ENCODE peak calls at places on chromosomes 16 and 17, in nine cellular contexts. One of them, this sample, is unnamed.
A peak's percentile ranks its signal among the peaks of the same experiment; 100 is the strongest.

GRCh38 chr17:66171692-66172091 is 20.2 kb downstream of the CEP112 start:
- DNase-seq in H9: no peak
- DNase-seq in astrocyte of the spinal cord: no peak
- DNase-seq in AG10803: no peak
- DNase-seq in MCF 10A: no peak
- DNase-seq in epithelial cell of proximal tubule: no peak
- DNase-seq in transverse colon: no peak
- DNase-seq in ovary: no peak
- DNase-seq in right lobe of liver: no peak
- DNase-seq in this sample: no peak

GRCh38 chr17:47945080-47945479 is 3.7 kb downstream of the PNPO start:
- DNase-seq in H9: no peak
- DNase-seq in right lobe of liver: no peak
- DNase-seq in transverse colon: no peak
- DNase-seq in MCF 10A: no peak
- DNase-seq in ovary: no peak
- DNase-seq in astrocyte of the spinal cord: no peak
- DNase-seq in epithelial cell of proximal tubule: no peak
- DNase-seq in AG10803: peak; percentile 25
- DNase-seq in this sample: no peak

GRCh38 chr17:41131979-41132378 is 8.0 kb upstream of the KRTAP4-12 start:
- DNase-seq in AG10803: no peak
- DNase-seq in astrocyte of the spinal cord: no peak
- DNase-seq in ovary: no peak
- DNase-seq in transverse colon: no peak
- DNase-seq in H9: no peak
- DNase-seq in right lobe of liver: no peak
- DNase-seq in MCF 10A: peak; percentile 6
- DNase-seq in epithelial cell of proximal tubule: no peak
- DNase-seq in this sample: no peak

GRCh38 chr17:52892334-52892733 is 733.8 kb upstream of the CA10 start:
- DNase-seq in epithelial cell of proximal tubule: no peak
- DNase-seq in ovary: no peak
- DNase-seq in right lobe of liver: no peak
- DNase-seq in astrocyte of the spinal cord: no peak
- DNase-seq in MCF 10A: no peak
- DNase-seq in transverse colon: no peak
- DNase-seq in AG10803: no peak
- DNase-seq in H9: no peak
- DNase-seq in this sample: no peak

GRCh38 chr17:10292057-10292931 is 80.5 kb downstream of the MYH13 start:
- DNase-seq in epithelial cell of proximal tubule: no peak
- DNase-seq in astrocyte of the spinal cord: peak; percentile 0
- DNase-seq in MCF 10A: peak; percentile 15
- DNase-seq in right lobe of liver: no peak
- DNase-seq in ovary: peak; percentile 26
- DNase-seq in transverse colon: peak; percentile 11
- DNase-seq in H9: no peak
- DNase-seq in AG10803: peak; percentile 91
- DNase-seq in this sample: no peak

GRCh38 chr16:31085371-31085770 is 3.4 kb downstream of the PRSS53 start:
- DNase-seq in epithelial cell of proximal tubule: no peak
- DNase-seq in H9: peak; percentile 13
- DNase-seq in right lobe of liver: no peak
- DNase-seq in AG10803: no peak
- DNase-seq in MCF 10A: no peak
- DNase-seq in transverse colon: no peak
- DNase-seq in ovary: no peak
- DNase-seq in astrocyte of the spinal cord: no peak
- DNase-seq in this sample: no peak

GRCh38 chr17:76476736-76477135 is 9.3 kb downstream of the AANAT start:
- DNase-seq in MCF 10A: no peak
- DNase-seq in AG10803: no peak
- DNase-seq in H9: no peak
- DNase-seq in right lobe of liver: no peak
- DNase-seq in transverse colon: no peak
- DNase-seq in ovary: no peak
- DNase-seq in astrocyte of the spinal cord: no peak
- DNase-seq in epithelial cell of proximal tubule: no peak
- DNase-seq in this sample: no peak

GRCh38 chr17:39018267-39019134 is 51.3 kb upstream of the FBXO47 start:
- DNase-seq in epithelial cell of proximal tubule: no peak
- DNase-seq in ovary: no peak
- DNase-seq in astrocyte of the spinal cord: no peak
- DNase-seq in right lobe of liver: no peak
- DNase-seq in MCF 10A: no peak
- DNase-seq in transverse colon: no peak
- DNase-seq in AG10803: no peak
- DNase-seq in H9: no peak
- DNase-seq in this sample: no peak

GRCh38 chr16:2498531-2499253 is 15.1 kb upstream of the ATP6V0C start:
- DNase-seq in ovary: no peak
- DNase-seq in astrocyte of the spinal cord: no peak
- DNase-seq in transverse colon: no peak
- DNase-seq in H9: no peak
- DNase-seq in AG10803: no peak
- DNase-seq in MCF 10A: no peak
- DNase-seq in right lobe of liver: peak; percentile 64
- DNase-seq in epithelial cell of proximal tubule: no peak
- DNase-seq in this sample: no peak

GRCh38 chr17:74917430-74917829 is 5.6 kb downstream of the USH1G start:
- DNase-seq in MCF 10A: no peak
- DNase-seq in H9: no peak
- DNase-seq in transverse colon: no peak
- DNase-seq in epithelial cell of proximal tubule: no peak
- DNase-seq in AG10803: no peak
- DNase-seq in astrocyte of the spinal cord: no peak
- DNase-seq in ovary: no peak
- DNase-seq in right lobe of liver: no peak
- DNase-seq in this sample: no peak

DNA sequence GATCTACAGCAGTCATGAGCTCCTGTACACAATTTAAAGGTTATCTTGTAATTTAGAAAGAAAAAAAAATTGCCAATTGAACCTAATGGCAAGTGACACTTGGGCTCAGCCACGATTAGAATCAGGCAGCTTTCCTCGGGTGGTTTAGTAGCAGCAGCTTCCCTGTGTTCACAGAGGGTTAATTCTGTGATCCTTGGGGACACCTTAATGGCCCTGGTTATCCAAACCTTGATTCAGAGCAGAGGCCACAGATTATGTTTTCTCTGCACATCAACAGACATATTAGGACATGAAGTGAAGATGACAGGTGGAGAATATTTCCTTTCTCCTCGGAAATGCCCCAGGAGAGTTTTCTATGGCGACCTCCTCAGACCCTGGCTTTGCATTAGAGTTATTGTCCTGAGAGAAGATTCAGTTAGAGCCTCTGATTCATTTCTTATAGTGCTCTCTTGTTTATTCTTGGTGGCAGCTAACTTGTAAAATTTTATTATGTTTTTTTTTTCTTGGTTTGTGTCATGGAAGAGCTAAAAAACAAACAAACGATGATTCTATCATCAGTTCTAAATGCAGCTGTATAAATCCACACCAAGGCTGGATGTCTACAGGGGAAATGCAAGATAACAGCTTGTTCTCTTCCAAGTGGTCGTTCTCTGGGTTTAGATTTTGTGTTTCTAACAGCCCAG is 351.2 kb upstream of the DYNLRB2 start:
- DNase-seq in H9: no peak
- DNase-seq in epithelial cell of proximal tubule: no peak
- DNase-seq in AG10803: no peak
- DNase-seq in right lobe of liver: no peak
- DNase-seq in MCF 10A: no peak
- DNase-seq in astrocyte of the spinal cord: no peak
- DNase-seq in transverse colon: no peak
- DNase-seq in ovary: no peak
- DNase-seq in this sample: no peak
- TF ChIP-seq CTCF in H9: no peak
- TF ChIP-seq CTCF in epithelial cell of proximal tubule: no peak
- TF ChIP-seq CTCF in AG10803: no peak
- TF ChIP-seq CTCF in right lobe of liver: no peak
- TF ChIP-seq CTCF in MCF 10A: no peak
- TF ChIP-seq CTCF in astrocyte of the spinal cord: no peak
- TF ChIP-seq CTCF in transverse colon: no peak
- TF ChIP-seq CTCF in ovary: no peak
- TF ChIP-seq CTCF in this sample: no peak

DNA sequence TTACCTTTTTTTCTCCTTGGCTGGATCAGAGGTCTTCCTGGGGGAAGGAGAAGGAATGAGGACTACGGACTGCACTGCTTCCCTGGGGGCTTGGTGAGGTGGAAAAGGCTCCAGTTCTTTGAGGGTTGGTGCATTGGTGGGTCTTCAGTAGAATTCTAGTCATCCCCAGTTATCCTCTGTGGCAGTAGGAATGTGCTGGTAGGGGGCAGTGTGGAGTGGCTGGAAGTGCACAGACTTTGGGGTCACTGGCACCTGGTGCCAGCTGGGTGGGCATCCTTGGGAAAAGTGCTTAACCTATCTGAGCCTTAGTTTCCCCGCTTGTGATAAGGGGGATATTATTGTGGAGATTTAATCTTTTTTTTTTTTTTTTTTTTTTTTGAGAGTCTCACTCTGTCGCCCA is 6.3 kb downstream of the TAC4 start:
- DNase-seq in astrocyte of the spinal cord: no peak
- DNase-seq in AG10803: no peak
- DNase-seq in epithelial cell of proximal tubule: no peak
- DNase-seq in H9: no peak
- DNase-seq in right lobe of liver: no peak
- DNase-seq in transverse colon: no peak
- DNase-seq in ovary: no peak
- DNase-seq in MCF 10A: no peak
- DNase-seq in this sample: no peak
- TF ChIP-seq CTCF in astrocyte of the spinal cord: peak; percentile 6
- TF ChIP-seq CTCF in AG10803: no peak
- TF ChIP-seq CTCF in epithelial cell of proximal tubule: peak; percentile 47
- TF ChIP-seq CTCF in H9: peak; percentile 53
- TF ChIP-seq CTCF in right lobe of liver: no peak
- TF ChIP-seq CTCF in transverse colon: no peak
- TF ChIP-seq CTCF in ovary: no peak
- TF ChIP-seq CTCF in MCF 10A: no peak
- TF ChIP-seq CTCF in this sample: peak; percentile 21

GRCh38 chr17:45440161-45440859 is 7.6 kb upstream of the ARHGAP27 start:
- DNase-seq in AG10803: no peak
- DNase-seq in ovary: no peak
- DNase-seq in astrocyte of the spinal cord: peak; percentile 6
- DNase-seq in H9: peak; percentile 45
- DNase-seq in MCF 10A: peak; percentile 77
- DNase-seq in right lobe of liver: no peak
- DNase-seq in epithelial cell of proximal tubule: no peak
- DNase-seq in transverse colon: no peak
- DNase-seq in this sample: no peak

GRCh38 chr17:45437461-45438283 is 5.0 kb upstream of the ARHGAP27 start:
- DNase-seq in right lobe of liver: peak; percentile 48
- DNase-seq in astrocyte of the spinal cord: no peak
- DNase-seq in ovary: no peak
- DNase-seq in transverse colon: no peak
- DNase-seq in AG10803: no peak
- DNase-seq in epithelial cell of proximal tubule: no peak
- DNase-seq in MCF 10A: no peak
- DNase-seq in H9: peak; percentile 71
- DNase-seq in this sample: peak; percentile 64

GRCh38 chr17:45441536-45442310 is 9.1 kb upstream of the ARHGAP27 start:
- DNase-seq in MCF 10A: no peak
- DNase-seq in H9: no peak
- DNase-seq in astrocyte of the spinal cord: no peak
- DNase-seq in epithelial cell of proximal tubule: no peak
- DNase-seq in right lobe of liver: no peak
- DNase-seq in transverse colon: no peak
- DNase-seq in ovary: peak; percentile 7
- DNase-seq in AG10803: no peak
- DNase-seq in this sample: no peak

GRCh38 chr17:45436625-45437460 is 4.2 kb upstream of the ARHGAP27 start:
- DNase-seq in right lobe of liver: peak; percentile 50
- DNase-seq in AG10803: no peak
- DNase-seq in MCF 10A: no peak
- DNase-seq in ovary: no peak
- DNase-seq in astrocyte of the spinal cord: no peak
- DNase-seq in H9: peak; percentile 27
- DNase-seq in epithelial cell of proximal tubule: no peak
- DNase-seq in transverse colon: no peak
- DNase-seq in this sample: peak; percentile 60

DNA sequence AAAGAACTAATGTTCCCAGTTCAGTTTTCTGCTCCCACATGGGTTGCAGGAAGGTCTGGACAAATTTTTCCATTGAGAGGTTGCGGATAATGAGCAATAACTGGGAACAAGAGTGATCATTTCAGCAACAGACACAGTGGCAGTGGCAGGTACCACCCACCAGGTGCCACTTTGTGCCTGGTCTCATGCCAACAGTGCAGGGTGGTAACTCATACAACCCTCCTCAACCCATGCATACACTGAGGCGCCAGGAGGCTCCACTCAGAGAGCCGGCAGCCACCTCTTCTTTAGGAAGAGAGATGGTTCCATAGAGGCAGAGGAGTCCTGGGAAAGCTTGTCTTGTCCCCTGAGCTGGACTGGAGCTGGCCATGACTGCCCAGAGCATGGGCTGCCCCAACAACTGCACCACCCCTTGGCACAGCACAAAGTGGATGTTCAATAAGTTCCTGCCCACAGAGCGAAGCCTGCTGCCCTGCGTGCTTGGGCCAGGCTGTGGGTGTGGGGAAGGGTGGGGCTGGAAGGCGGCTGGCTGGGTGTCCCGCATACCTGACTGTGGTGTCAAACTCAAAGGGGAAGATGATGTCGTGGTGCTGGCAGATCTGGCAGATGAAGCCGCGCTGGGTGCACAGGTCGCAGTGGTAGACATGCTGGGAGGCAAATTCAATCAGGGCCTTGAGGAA is 6.4 kb upstream of the ARHGAP27 start:
- DNase-seq in epithelial cell of proximal tubule: no peak
- DNase-seq in right lobe of liver: no peak
- DNase-seq in MCF 10A: peak; percentile 12
- DNase-seq in astrocyte of the spinal cord: no peak
- DNase-seq in ovary: no peak
- DNase-seq in H9: no peak
- DNase-seq in transverse colon: peak; percentile 48
- DNase-seq in AG10803: no peak
- DNase-seq in this sample: no peak
- TF ChIP-seq CTCF in epithelial cell of proximal tubule: peak; percentile 4
- TF ChIP-seq CTCF in right lobe of liver: no peak
- TF ChIP-seq CTCF in MCF 10A: no peak
- TF ChIP-seq CTCF in astrocyte of the spinal cord: no peak
- TF ChIP-seq CTCF in ovary: no peak
- TF ChIP-seq CTCF in H9: no peak
- TF ChIP-seq CTCF in transverse colon: peak; percentile 20
- TF ChIP-seq CTCF in AG10803: no peak
- TF ChIP-seq CTCF in this sample: no peak

GRCh38 chr17:67800495-67800928 is 24.8 kb upstream of the BPTF start:
- DNase-seq in right lobe of liver: peak; percentile 79
- DNase-seq in transverse colon: peak; percentile 85
- DNase-seq in H9: peak; percentile 93
- DNase-seq in ovary: peak; percentile 27
- DNase-seq in astrocyte of the spinal cord: peak; percentile 75
- DNase-seq in epithelial cell of proximal tubule: peak; percentile 26
- DNase-seq in MCF 10A: peak; percentile 83
- DNase-seq in AG10803: peak; percentile 77
- DNase-seq in this sample: no peak

GRCh38 chr17:67801626-67802175 is 23.6 kb upstream of the BPTF start:
- DNase-seq in H9: peak; percentile 68
- DNase-seq in epithelial cell of proximal tubule: no peak
- DNase-seq in MCF 10A: no peak
- DNase-seq in ovary: no peak
- DNase-seq in astrocyte of the spinal cord: no peak
- DNase-seq in AG10803: no peak
- DNase-seq in transverse colon: no peak
- DNase-seq in right lobe of liver: no peak
- DNase-seq in this sample: no peak
- TF ChIP-seq CTCF in H9: peak; percentile 59
- TF ChIP-seq CTCF in epithelial cell of proximal tubule: no peak
- TF ChIP-seq CTCF in MCF 10A: peak; percentile 18
- TF ChIP-seq CTCF in ovary: no peak
- TF ChIP-seq CTCF in astrocyte of the spinal cord: no peak
- TF ChIP-seq CTCF in AG10803: no peak
- TF ChIP-seq CTCF in transverse colon: no peak
- TF ChIP-seq CTCF in right lobe of liver: no peak
- TF ChIP-seq CTCF in this sample: no peak